ENCODE peak calls at places on chromosomes 1 and 21, in eight cellular contexts. J is A549, Z is Peyer's patch, D is K562, Q is heart left ventricle, E is ovary, A is transverse colon, M is stomach. G is an unnamed sample. For H3K4me1, the result is how much of the 10 kb centered on the place peaks cover.

GRCh38 chr1:212721388-212722247 is 22.0 kb upstream of the BATF3 start:
- DNase-seq in D (peak), J (peak), A (no peak), E (no peak), Q (no peak), Z (no peak), M (peak), G (peak)

GRCh38 chr1:26218906-26219494 is 15.0 kb upstream of the CEP85 start:
- DNase-seq in A (peak), J (no peak), Q (peak), E (no peak), M (peak), Z (no peak), D (no peak), G (no peak)

GRCh38 chr1:94309216-94309615 is 71.8 kb upstream of the ARHGAP29 start:
- DNase-seq in E (no peak), Q (no peak), M (no peak), A (no peak), D (no peak), Z (no peak), J (no peak), G (no peak)

GRCh38 chr1:171781167-171781875 is at the start of gene METTL13:
- DNase-seq in E (peak), D (peak), A (peak), M (peak), Z (peak), J (peak), Q (peak), G (peak)

GRCh38 chr1:180177931-180178330 is 23.3 kb downstream of the QSOX1 start:
- DNase-seq in J (no peak), Q (peak), E (no peak), A (no peak), M (no peak), Z (peak), D (no peak), G (no peak)

GRCh38 chr1:32861904-32862698 is 8.6 kb downstream of the FNDC5 start:
- DNase-seq in Q (no peak), Z (no peak), M (no peak), E (no peak), A (no peak), J (no peak), D (no peak), G (no peak)

GRCh38 chr21:43766734-43767497 is 9.2 kb downstream of the CSTB start:
- DNase-seq in Q (no peak), M (no peak), A (peak), J (no peak), E (peak), Z (no peak), D (no peak), G (no peak)

GRCh38 chr1:88800382-88801051 is 90.8 kb downstream of the GTF2B start:
- DNase-seq in M (no peak), Z (no peak), J (peak), Q (no peak), E (no peak), D (peak), A (no peak), G (no peak)

GRCh38 chr1:56686171-56686570 is 41.1 kb downstream of the PRKAA2 start:
- DNase-seq in M (no peak), E (no peak), D (no peak), J (no peak), A (no peak), Z (no peak), Q (no peak), G (no peak)

GRCh38 chr1:108831225-108831624 is 25.7 kb downstream of the AKNAD1 start:
- DNase-seq in D (no peak), M (no peak), Z (no peak), J (no peak), E (no peak), Q (no peak), A (no peak), G (no peak)

GRCh38 chr1:28640766-28641165 is 2.1 kb downstream of the TAF12 start:
- DNase-seq in E (no peak), D (no peak), A (no peak), Q (no peak), Z (no peak), J (no peak), M (no peak), G (no peak)

GRCh38 chr21:41321908-41322495 is 5.4 kb downstream of the FAM3B start:
- DNase-seq in J (no peak), E (no peak), Q (no peak), D (no peak), A (no peak), Z (no peak), M (peak), G (peak)

GRCh38 chr1:231381729-231382128 is 40.4 kb downstream of the EGLN1 start:
- DNase-seq in Z (no peak), J (no peak), E (no peak), Q (no peak), M (no peak), A (no peak), D (no peak), G (no peak)

GRCh38 chr1:82483146-82483545 is 682.4 kb downstream of the ADGRL2 start:
- DNase-seq in D (no peak), J (no peak), Z (no peak), E (no peak), Q (no peak), M (no peak), A (no peak), G (no peak)

GRCh38 chr1:33348676-33349080 is 27.8 kb upstream of the A3GALT2 start:
- DNase-seq in Q (no peak), M (no peak), J (peak), Z (no peak), D (no peak), A (no peak), E (no peak), G (no peak)

GRCh38 chr1:151984313-151984956 is 9.2 kb downstream of the S100A10 start:
- DNase-seq in M (no peak), E (no peak), J (no peak), D (no peak), A (no peak), Z (no peak), Q (no peak), G (no peak)

GRCh38 chr1:203216274-203217138 is 13.0 kb downstream of the CHIT1 start:
- DNase-seq in Q (no peak), A (peak), E (peak), Z (no peak), M (peak), J (peak), D (peak), G (peak)

GRCh38 chr1:24955161-24955560 is 25.1 kb upstream of the RUNX3 start:
- DNase-seq in Z (peak), M (no peak), Q (no peak), E (no peak), D (no peak), J (no peak), A (no peak), G (no peak)

GRCh38 chr1:167121375-167122120 is 27.7 kb downstream of the STYXL2 start:
- DNase-seq in M (peak), J (peak), E (peak), A (peak), Q (peak), Z (peak), D (no peak), G (no peak)

GRCh38 chr1:215279682-215280081 is 197.1 kb downstream of the KCNK2 start:
- DNase-seq in Z (no peak), A (no peak), M (no peak), Q (no peak), D (no peak), E (no peak), J (no peak), G (no peak)

GRCh38 chr1:6486433-6487011 is 4.9 kb downstream of the PLEKHG5 start:
- DNase-seq in D (peak), Q (peak), E (peak), M (peak), J (peak), Z (peak), A (peak), G (peak)

GRCh38 chr1:185895208-185895900 is 161.2 kb downstream of the HMCN1 start:
- DNase-seq in E (no peak), D (no peak), J (no peak), A (no peak), M (no peak), Z (no peak), Q (no peak), G (no peak)

GRCh38 chr1:33120436-33121231 is 39.7 kb downstream of the AZIN2 start:
- DNase-seq in Q (no peak), J (no peak), A (no peak), D (no peak), E (no peak), M (no peak), Z (no peak), G (no peak)

GRCh38 chr1:62318320-62318755 is 896 bp downstream of the KANK4 start:
- DNase-seq in D (no peak), Z (no peak), E (no peak), A (no peak), M (peak), J (no peak), Q (no peak), G (no peak)

GRCh38 chr1:58881471-58881994 is 97.7 kb upstream of the JUN start:
- DNase-seq in E (no peak), Z (peak), A (peak), J (peak), D (peak), M (peak), Q (no peak), G (no peak)

GRCh38 chr1:243996223-243996622 is 54.9 kb upstream of the ZBTB18 start:
- DNase-seq in A (no peak), J (no peak), Z (no peak), Q (no peak), M (no peak), D (no peak), E (no peak), G (no peak)

GRCh38 chr1:246383217-246383616 is 123.9 kb downstream of the SMYD3 start:
- DNase-seq in M (no peak), Q (no peak), A (no peak), Z (no peak), E (no peak), J (no peak), D (no peak), G (no peak)

GRCh38 chr1:64538389-64538788 is 68.5 kb downstream of the CACHD1 start:
- DNase-seq in D (no peak), E (no peak), A (no peak), M (no peak), Z (no peak), Q (no peak), J (no peak), G (no peak)
- H3K4me1 ChIP-seq in D (under half), E (under half), A (under half), M (half or more), Z (under half), Q (half or more), J (under half), G (under half)

GRCh38 chr1:178093150-178093957 is 550 bp upstream of the RASAL2 start:
- DNase-seq in J (peak), A (peak), Q (peak), M (peak), E (peak), D (peak), Z (peak), G (peak)
- TF ChIP-seq POLR2A in J (peak), A (no peak), Q (peak), M (no peak), E (no peak), D (peak), Z (no peak), G (no peak)

GRCh38 chr1:176205322-176205914 is 1.7 kb downstream of the COP1 start:
- DNase-seq in J (no peak), E (no peak), D (no peak), A (no peak), Z (no peak), M (no peak), Q (no peak), G (no peak)
- H3K27ac ChIP-seq in J (peak), E (no peak), D (peak), A (peak), Z (peak), M (peak), Q (no peak), G (peak)

GRCh38 chr1:155011437-155011907 is 8.9 kb downstream of the ZBTB7B start:
- DNase-seq in Z (peak), M (no peak), Q (no peak), A (no peak), J (no peak), E (no peak), D (no peak), G (peak)

GRCh38 chr1:155012760-155013602 is 10.4 kb downstream of the ZBTB7B start:
- DNase-seq in Z (no peak), D (no peak), M (no peak), Q (no peak), J (no peak), E (no peak), A (no peak), G (no peak)

GRCh38 chr1:155011004-155011416 is 8.4 kb downstream of the ZBTB7B start:
- DNase-seq in E (no peak), Q (no peak), J (no peak), A (no peak), Z (peak), D (no peak), M (no peak), G (no peak)

GRCh38 chr1:155013632-155014031 is 11.0 kb downstream of the ZBTB7B start:
- DNase-seq in E (no peak), A (peak), M (no peak), D (peak), Q (no peak), Z (peak), J (no peak), G (no peak)

DNA sequence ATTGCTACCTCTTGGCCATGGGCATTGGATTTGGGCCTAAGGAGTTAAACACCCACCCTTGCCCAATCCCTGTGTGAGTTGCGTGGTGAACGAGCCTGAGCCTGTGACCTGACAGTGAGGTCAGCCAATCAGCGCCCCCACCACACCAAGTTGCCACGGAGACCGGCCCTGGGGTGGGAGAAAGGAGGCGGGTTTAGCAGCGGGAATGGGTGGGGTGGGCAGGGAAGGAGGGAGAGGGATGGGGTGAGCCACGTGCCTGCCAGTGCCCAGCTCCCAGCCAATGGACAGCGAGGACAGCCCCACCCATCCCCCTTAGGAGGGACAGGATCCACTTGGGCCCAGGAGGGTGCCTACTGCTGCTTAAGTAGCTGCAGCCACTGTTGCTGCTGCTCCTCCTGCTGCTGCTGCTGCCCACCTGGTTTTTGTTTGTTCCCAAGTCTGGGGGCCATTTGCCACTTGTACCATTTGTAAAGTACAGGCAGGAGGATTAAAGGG is 9.5 kb downstream of the ZBTB7B start:
- DNase-seq in J (no peak), M (peak), A (peak), E (peak), Z (peak), D (peak), Q (peak), G (peak)
- H3K4me1 ChIP-seq in J (half or more), M (half or more), A (half or more), E (under half), Z (under half), D (half or more), Q (half or more), G (under half)

GRCh38 chr1:21641076-21641475 is 28.1 kb downstream of the RAP1GAP start:
- DNase-seq in Q (no peak), Z (no peak), M (no peak), J (no peak), A (no peak), D (no peak), E (no peak), G (no peak)
- TF ChIP-seq POLR2A in Q (no peak), Z (no peak), M (no peak), J (no peak), A (no peak), D (no peak), E (no peak), G (no peak)

DNA sequence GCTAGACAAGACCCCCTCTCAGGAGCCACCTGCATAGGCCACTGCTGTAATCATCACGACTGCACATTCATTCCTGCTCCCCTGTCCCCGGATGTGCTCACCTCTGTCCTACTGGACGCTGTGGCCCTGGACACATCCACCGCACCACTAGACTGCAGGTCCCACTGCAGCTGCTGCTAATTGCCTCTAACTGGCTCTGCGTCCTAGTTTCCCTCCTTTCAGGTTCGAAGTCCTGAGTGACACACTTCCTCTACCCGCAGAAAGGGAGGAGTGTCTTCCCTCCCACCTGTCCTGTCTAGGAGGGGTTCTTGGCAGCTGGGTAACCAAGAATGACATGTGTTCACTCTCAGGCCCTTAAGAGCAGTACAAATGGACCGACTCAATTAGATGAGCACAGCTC is 40.5 kb upstream of the ITPKB start:
- DNase-seq in A (peak), Z (peak), D (no peak), E (no peak), J (no peak), M (no peak), Q (no peak), G (no peak)
- H3K27ac ChIP-seq in A (peak), Z (no peak), D (no peak), E (no peak), J (no peak), M (no peak), Q (no peak), G (no peak)

DNA sequence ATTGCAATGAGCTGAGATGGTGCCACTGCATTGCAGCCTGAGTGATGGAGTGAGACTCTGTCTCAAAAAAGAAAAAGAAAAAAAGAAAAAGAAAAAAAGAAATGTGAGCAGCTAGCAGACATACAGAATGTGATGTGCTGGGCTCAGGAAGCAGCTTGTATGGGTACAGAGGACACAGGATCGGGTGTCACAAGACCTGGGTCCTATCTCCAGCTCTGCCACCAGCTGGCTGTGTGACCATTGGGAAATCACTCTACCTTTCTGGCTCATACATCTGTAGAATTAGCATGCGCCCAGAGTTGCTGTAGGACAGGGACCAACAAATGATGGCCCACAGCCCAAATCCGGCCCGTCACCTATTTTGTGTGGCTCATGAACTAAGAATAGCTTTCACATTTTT is 3.3 kb upstream of the PLA2G2C start:
- DNase-seq in M (no peak), Q (no peak), Z (no peak), E (no peak), A (no peak), J (no peak), D (no peak), G (no peak)
- H3K4me1 ChIP-seq in M (under half), Q (under half), Z (under half), E (under half), A (under half), J (under half), D (half or more), G (under half)

GRCh38 chr1:45339694-45340558 is at the start of the genes MUTYH and TOE1:
- DNase-seq in E (peak), J (peak), Z (peak), Q (peak), M (peak), D (peak), A (peak), G (peak)
- TF ChIP-seq POLR2A in E (peak), J (peak), Z (peak), Q (peak), M (no peak), D (peak), A (peak), G (peak)

DNA sequence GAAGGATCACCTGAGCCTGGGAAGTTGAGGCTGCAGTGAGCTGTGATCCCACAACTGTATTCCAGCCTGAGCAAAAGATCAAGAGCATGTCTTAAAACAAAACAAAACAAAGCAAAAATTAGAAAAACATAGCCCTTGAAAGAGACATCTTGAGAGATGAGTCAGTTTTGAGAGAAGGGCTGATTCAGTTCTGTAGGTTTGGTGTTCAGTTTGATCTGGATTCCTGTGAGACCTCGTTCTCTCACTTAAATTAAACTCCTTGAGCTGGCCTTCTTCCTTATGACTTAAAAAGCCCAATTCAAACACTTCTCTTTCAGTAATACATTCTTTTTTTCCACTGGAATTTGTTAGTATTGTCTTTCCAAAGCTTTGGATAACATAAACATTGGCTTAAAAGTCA is 164.2 kb downstream of the NRIP1 start:
- DNase-seq in M (no peak), A (no peak), Q (no peak), D (no peak), J (no peak), E (no peak), Z (no peak), G (no peak)
- H3K27ac ChIP-seq in M (no peak), A (no peak), Q (no peak), D (no peak), J (peak), E (no peak), Z (no peak), G (no peak)

DNA sequence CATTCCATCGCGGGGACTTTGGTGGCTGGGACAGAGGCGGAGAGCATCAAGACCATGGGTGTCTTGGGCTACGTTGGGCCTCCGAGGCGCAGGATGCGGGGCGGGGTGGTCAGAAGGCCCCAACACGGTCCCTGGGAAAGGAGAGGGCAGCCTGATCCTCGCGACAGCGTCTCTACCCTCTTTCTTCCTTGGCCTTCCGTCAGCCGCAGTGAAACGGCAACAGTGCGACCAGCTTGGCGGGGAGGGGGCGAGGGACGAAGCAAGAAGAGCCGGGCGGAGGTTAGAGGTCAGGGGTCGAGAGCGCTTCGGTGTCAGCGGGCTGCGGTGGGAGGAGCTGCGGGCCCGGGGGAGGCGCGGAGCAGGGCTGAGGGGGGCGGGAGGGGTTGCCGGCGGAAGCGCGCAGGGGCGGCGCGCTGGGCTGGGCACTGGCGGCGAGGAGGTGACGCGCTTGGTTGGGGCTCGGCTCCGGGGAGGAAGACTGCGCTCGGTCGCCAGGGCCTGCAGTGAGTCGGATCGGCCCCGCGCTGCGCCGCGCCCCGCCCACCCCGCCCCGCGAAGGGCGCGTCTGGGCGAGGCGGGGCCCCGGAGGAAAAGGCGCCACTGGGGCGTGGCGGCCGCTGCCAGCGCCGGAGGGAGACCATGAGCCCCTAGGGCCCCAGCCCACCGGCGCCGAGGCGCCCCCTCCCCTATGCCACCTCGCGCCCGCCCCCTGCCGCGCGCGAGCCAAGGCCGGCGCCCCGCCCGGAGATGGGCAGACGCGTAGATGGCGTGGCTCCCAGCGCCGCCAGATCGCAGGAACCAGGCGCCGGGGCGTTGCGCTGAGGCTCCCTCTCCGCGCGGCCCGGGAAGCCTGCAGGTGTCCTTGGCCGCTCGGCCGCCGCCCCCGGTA is at the start of gene KCNC4:
- DNase-seq in A (peak), D (peak), M (peak), Q (peak), Z (peak), J (peak), E (peak), G (peak)
- H3K4me1 ChIP-seq in A (under half), D (under half), M (half or more), Q (half or more), Z (under half), J (under half), E (under half), G (under half)

G was measured in prostate gland.